ENCODE peak calls at places on chromosomes 4 and X, in five cellular contexts. One of them, this sample, is unnamed.

GRCh38 chrX:292900-293897 is 12.0 kb downstream of the PLCXD1 start:
- DNase-seq in breast epithelium: no peak
- DNase-seq in adrenal gland: no peak
- DNase-seq in esophagus muscularis mucosa: no peak
- DNase-seq in upper lobe of left lung: peak
- DNase-seq in this sample: no peak

GRCh38 chr4:123449780-123450179 is 53.2 kb downstream of the SPRY1 start:
- DNase-seq in adrenal gland: no peak
- DNase-seq in upper lobe of left lung: no peak
- DNase-seq in breast epithelium: no peak
- DNase-seq in esophagus muscularis mucosa: no peak
- DNase-seq in this sample: no peak

GRCh38 chr4:21953653-21954052 is 5.1 kb upstream of the KCNIP4 start:
- DNase-seq in esophagus muscularis mucosa: no peak
- DNase-seq in breast epithelium: no peak
- DNase-seq in upper lobe of left lung: no peak
- DNase-seq in adrenal gland: no peak
- DNase-seq in this sample: no peak

GRCh38 chr4:170026253-170026991 is at the start of gene MFAP3L:
- DNase-seq in breast epithelium: peak
- DNase-seq in upper lobe of left lung: peak
- DNase-seq in esophagus muscularis mucosa: no peak
- DNase-seq in adrenal gland: peak
- DNase-seq in this sample: peak

GRCh38 chr4:155539746-155540145 is 126.9 kb upstream of the GUCY1A1 start:
- DNase-seq in adrenal gland: no peak
- DNase-seq in breast epithelium: no peak
- DNase-seq in upper lobe of left lung: no peak
- DNase-seq in esophagus muscularis mucosa: no peak
- DNase-seq in this sample: no peak

GRCh38 chr4:93718233-93718632 is 110.3 kb upstream of the ATOH1 start:
- DNase-seq in upper lobe of left lung: no peak
- DNase-seq in esophagus muscularis mucosa: no peak
- DNase-seq in adrenal gland: no peak
- DNase-seq in breast epithelium: no peak
- DNase-seq in this sample: no peak

GRCh38 chr4:186733778-186734177 is 10.1 kb upstream of the FAT1 start:
- DNase-seq in breast epithelium: no peak
- DNase-seq in upper lobe of left lung: no peak
- DNase-seq in adrenal gland: no peak
- DNase-seq in esophagus muscularis mucosa: peak
- DNase-seq in this sample: no peak

GRCh38 chr4:177185151-177185550 is 124.5 kb upstream of the NEIL3 start:
- DNase-seq in breast epithelium: no peak
- DNase-seq in adrenal gland: no peak
- DNase-seq in upper lobe of left lung: no peak
- DNase-seq in esophagus muscularis mucosa: no peak
- DNase-seq in this sample: no peak

GRCh38 chr4:95764961-95765360 is 74.9 kb upstream of the PDHA2 start:
- DNase-seq in breast epithelium: no peak
- DNase-seq in esophagus muscularis mucosa: no peak
- DNase-seq in upper lobe of left lung: no peak
- DNase-seq in adrenal gland: no peak
- DNase-seq in this sample: no peak

GRCh38 chrX:82813671-82814078 is 694.4 kb upstream of the POU3F4 start:
- DNase-seq in upper lobe of left lung: no peak
- DNase-seq in adrenal gland: no peak
- DNase-seq in breast epithelium: peak
- DNase-seq in esophagus muscularis mucosa: no peak
- DNase-seq in this sample: no peak

GRCh38 chrX:120732879-120733278 is 103.0 kb upstream of the C1GALT1C1 start:
- DNase-seq in upper lobe of left lung: no peak
- DNase-seq in breast epithelium: no peak
- DNase-seq in adrenal gland: no peak
- DNase-seq in esophagus muscularis mucosa: no peak
- DNase-seq in this sample: no peak

DNA sequence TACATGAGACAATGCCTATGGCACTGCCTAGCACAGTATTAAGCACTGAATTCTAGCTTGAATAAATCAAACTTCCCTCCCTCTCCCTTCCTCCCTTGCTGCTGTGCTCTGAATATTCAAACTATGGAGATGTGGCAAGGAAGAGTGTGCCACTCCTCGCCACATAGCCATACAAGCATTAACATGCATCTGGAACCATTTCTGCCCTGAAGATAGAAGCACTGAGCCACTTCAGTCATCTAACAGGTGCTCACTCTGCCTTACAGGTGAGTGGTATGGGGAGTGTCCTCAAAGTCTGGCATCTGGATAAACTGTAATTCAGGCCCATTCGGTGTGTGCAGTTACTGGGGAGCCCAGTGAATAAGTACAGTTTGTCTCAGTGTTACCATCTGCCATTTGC is 277.0 kb downstream of the ARHGAP24 start:
- DNase-seq in esophagus muscularis mucosa: no peak
- DNase-seq in breast epithelium: no peak
- DNase-seq in upper lobe of left lung: no peak
- DNase-seq in adrenal gland: no peak
- DNase-seq in this sample: no peak
- TF ChIP-seq POLR2A in esophagus muscularis mucosa: no peak
- TF ChIP-seq POLR2A in breast epithelium: no peak
- TF ChIP-seq POLR2A in upper lobe of left lung: no peak
- TF ChIP-seq POLR2A in adrenal gland: no peak
- TF ChIP-seq POLR2A in this sample: no peak

GRCh38 chrX:154409222-154409871 is at the start of gene DNASE1L1:
- DNase-seq in adrenal gland: peak
- DNase-seq in breast epithelium: peak
- DNase-seq in esophagus muscularis mucosa: no peak
- DNase-seq in upper lobe of left lung: peak
- DNase-seq in this sample: no peak

GRCh38 chrX:154413142-154413541 is 1.8 kb downstream of the TAFAZZIN start:
- DNase-seq in breast epithelium: no peak
- DNase-seq in upper lobe of left lung: no peak
- DNase-seq in adrenal gland: no peak
- DNase-seq in esophagus muscularis mucosa: no peak
- DNase-seq in this sample: no peak

GRCh38 chrX:154412468-154412867 is 1.1 kb downstream of the TAFAZZIN start:
- DNase-seq in esophagus muscularis mucosa: no peak
- DNase-seq in breast epithelium: no peak
- DNase-seq in adrenal gland: no peak
- DNase-seq in upper lobe of left lung: peak
- DNase-seq in this sample: no peak

GRCh38 chrX:154411981-154412340 is 622 bp downstream of the TAFAZZIN start:
- DNase-seq in esophagus muscularis mucosa: no peak
- DNase-seq in upper lobe of left lung: peak
- DNase-seq in adrenal gland: peak
- DNase-seq in breast epithelium: peak
- DNase-seq in this sample: peak

DNA sequence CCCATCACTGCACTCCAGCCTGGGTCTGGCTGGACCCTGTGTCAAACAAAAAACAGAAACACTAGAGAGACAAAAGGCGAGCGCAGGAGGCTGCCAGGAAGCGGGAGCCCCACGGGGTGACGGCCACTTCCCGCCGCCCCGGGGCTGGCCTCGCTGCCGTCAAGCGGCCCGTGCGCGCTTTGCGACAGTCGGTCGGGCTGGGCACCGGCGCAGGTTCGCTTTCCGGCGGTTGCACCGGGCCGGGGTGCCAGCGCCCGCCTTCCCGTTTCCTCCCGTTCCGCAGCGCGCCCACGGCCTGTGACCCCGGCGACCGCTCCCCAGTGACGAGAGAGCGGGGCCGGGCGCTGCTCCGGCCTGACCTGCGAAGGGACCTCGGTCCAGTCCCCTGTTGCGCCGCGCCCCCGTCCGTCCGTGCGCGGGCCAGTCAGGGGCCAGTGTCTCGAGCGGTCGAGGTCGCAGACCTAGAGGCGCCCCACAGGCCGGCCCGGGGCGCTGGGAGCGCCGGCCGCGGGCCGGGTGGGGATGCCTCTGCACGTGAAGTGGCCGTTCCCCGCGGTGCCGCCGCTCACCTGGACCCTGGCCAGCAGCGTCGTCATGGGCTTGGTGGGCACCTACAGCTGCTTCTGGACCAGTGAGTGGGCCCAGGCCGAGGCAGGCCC is at the start of gene TAFAZZIN:
- DNase-seq in upper lobe of left lung: peak
- DNase-seq in breast epithelium: peak
- DNase-seq in adrenal gland: peak
- DNase-seq in esophagus muscularis mucosa: no peak
- DNase-seq in this sample: peak
- TF ChIP-seq POLR2A in upper lobe of left lung: peak
- TF ChIP-seq POLR2A in breast epithelium: peak
- TF ChIP-seq POLR2A in adrenal gland: peak
- TF ChIP-seq POLR2A in esophagus muscularis mucosa: peak
- TF ChIP-seq POLR2A in this sample: peak

GRCh38 chr4:147246096-147246495 is 234.8 kb upstream of the EDNRA start:
- DNase-seq in adrenal gland: no peak
- DNase-seq in esophagus muscularis mucosa: no peak
- DNase-seq in upper lobe of left lung: no peak
- DNase-seq in breast epithelium: no peak
- DNase-seq in this sample: no peak
- TF ChIP-seq POLR2A in adrenal gland: no peak
- TF ChIP-seq POLR2A in esophagus muscularis mucosa: no peak
- TF ChIP-seq POLR2A in upper lobe of left lung: no peak
- TF ChIP-seq POLR2A in breast epithelium: no peak
- TF ChIP-seq POLR2A in this sample: no peak

DNA sequence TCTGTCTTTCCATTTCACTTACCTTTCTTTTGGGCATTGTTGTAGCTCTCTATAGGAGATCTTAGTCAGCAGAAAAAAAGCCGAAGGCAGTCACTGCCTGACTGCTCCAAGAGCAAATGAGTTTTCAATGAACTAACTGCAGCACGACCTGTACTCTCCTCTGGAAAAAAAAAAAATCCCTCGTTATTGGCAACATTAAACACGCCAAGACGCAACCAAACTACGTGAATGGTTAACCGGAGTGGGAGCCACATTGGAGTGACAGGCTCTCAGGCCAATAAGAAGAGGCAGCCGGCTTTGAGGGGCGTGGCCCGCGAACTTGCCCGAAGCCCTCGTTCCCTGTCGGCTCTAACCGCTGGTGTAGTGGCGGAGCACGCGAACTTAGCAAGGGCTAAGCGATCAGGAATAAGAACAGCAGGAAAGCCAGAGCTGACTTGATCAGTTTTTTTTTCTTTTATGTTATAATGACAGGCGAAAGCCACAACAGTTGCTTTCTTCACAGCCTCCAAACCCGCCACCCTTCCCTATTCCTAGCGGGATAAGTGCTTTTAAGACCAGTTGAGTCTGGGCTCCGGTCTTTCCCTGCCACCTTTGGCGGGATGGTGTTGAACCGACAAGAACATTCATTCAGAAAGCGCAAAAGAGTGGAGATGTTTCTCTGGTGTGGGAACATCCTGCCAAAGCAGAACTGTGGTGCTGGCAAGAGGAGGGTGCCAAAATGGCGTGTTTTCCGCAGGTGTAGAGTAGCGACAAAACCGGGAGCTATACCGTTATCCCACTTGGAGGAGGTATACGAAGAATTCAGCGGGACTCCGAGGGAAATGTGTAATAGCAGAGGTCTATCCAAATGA is 80.0 kb downstream of the HMGN5 start:
- DNase-seq in upper lobe of left lung: peak
- DNase-seq in breast epithelium: peak
- DNase-seq in adrenal gland: peak
- DNase-seq in esophagus muscularis mucosa: peak
- DNase-seq in this sample: peak
- TF ChIP-seq POLR2A in upper lobe of left lung: peak
- TF ChIP-seq POLR2A in breast epithelium: no peak
- TF ChIP-seq POLR2A in adrenal gland: peak
- TF ChIP-seq POLR2A in esophagus muscularis mucosa: no peak
- TF ChIP-seq POLR2A in this sample: no peak

DNA sequence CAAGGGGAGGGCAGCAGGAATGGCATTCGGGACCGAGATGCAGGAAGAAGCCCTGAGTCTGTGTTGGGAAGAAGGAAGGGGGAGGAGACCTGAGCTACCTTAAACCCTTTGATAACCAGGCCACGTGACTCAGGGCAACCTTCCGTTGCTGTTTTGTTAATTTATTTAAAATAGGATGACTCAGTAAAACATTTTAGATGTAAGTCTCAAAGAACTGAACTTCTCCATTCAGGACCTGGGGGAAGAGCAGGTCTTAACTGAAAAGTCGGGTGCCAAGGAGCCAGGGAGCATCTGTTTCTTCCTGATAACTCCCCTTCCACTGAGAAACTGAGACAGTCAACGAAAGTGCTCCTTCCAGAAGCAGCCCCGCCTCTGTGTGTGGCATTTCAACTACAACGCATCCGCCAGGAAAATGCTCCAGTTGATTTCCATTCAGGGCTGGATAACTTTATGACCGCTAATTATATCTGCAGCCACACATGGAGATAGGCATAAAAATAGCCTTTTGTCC is 88.0 kb downstream of the IRF2 start:
- DNase-seq in esophagus muscularis mucosa: no peak
- DNase-seq in adrenal gland: no peak
- DNase-seq in upper lobe of left lung: no peak
- DNase-seq in breast epithelium: no peak
- DNase-seq in this sample: no peak
- TF ChIP-seq POLR2A in esophagus muscularis mucosa: no peak
- TF ChIP-seq POLR2A in adrenal gland: no peak
- TF ChIP-seq POLR2A in upper lobe of left lung: no peak
- TF ChIP-seq POLR2A in breast epithelium: no peak
- TF ChIP-seq POLR2A in this sample: no peak

DNA sequence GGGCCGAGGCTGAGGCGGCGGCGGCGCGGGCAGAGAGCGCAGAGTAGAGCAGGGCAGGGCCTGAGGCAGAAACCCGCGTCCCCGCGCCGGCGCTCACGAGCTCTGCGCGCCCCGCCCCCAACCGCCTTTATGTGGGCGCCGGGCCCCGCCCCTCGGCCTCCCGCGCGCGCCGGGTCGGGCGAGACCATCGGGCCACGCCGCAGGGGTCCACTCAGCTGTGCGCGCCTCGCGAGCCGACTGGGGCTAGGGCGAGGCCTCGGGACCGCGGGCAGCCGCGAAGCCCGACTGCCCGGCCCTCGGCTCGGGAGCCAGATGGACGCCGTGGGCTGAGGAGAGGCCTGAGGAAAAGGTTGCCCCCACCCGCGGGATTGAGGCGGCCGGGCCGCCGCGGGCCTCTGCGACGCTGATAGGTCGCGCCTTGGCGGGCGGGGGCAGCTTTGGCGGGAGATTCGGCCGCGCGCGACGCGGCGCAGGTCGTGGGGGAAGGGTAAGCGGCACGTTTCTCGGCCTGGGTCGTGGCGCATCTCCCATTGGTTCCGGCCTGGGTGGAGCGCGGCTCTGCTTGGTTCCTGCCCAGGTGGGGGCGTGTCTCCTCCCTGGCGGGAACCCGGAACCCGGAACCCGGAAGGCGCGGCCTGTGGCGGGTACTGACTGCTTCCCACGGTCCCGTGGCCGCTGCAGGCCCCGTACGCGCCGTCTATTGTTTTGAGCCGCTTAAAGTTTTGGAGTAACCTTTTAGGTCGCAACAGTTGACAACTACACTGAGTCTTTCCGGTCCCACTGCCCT is at the start of gene SLBP:
- DNase-seq in upper lobe of left lung: peak
- DNase-seq in adrenal gland: peak
- DNase-seq in esophagus muscularis mucosa: peak
- DNase-seq in breast epithelium: peak
- DNase-seq in this sample: peak
- TF ChIP-seq POLR2A in upper lobe of left lung: peak
- TF ChIP-seq POLR2A in adrenal gland: peak
- TF ChIP-seq POLR2A in esophagus muscularis mucosa: peak
- TF ChIP-seq POLR2A in breast epithelium: peak
- TF ChIP-seq POLR2A in this sample: peak

GRCh38 chr4:12692815-12693214 is 791.3 kb downstream of the RAB28 start:
- DNase-seq in adrenal gland: no peak
- DNase-seq in esophagus muscularis mucosa: no peak
- DNase-seq in breast epithelium: no peak
- DNase-seq in upper lobe of left lung: no peak
- DNase-seq in this sample: no peak

GRCh38 chr4:12689457-12689856 is 794.7 kb downstream of the RAB28 start:
- DNase-seq in breast epithelium: no peak
- DNase-seq in adrenal gland: no peak
- DNase-seq in esophagus muscularis mucosa: no peak
- DNase-seq in upper lobe of left lung: no peak
- DNase-seq in this sample: no peak

GRCh38 chr4:12691168-12691567 is 793.0 kb downstream of the RAB28 start:
- DNase-seq in esophagus muscularis mucosa: no peak
- DNase-seq in adrenal gland: no peak
- DNase-seq in breast epithelium: no peak
- DNase-seq in upper lobe of left lung: no peak
- DNase-seq in this sample: no peak
- TF ChIP-seq POLR2A in esophagus muscularis mucosa: no peak
- TF ChIP-seq POLR2A in adrenal gland: no peak
- TF ChIP-seq POLR2A in breast epithelium: no peak
- TF ChIP-seq POLR2A in upper lobe of left lung: no peak
- TF ChIP-seq POLR2A in this sample: no peak

This sample was measured in GM12891.